ENCODE peak calls at places on chromosomes 1 and 21, in six cellular contexts. O, V, U, M, T and P are unnamed samples.

GRCh38 chr1:58939146-58939545 is 155.3 kb upstream of the JUN start:
- DNase-seq in O (no peak), V (no peak), U (no peak), M (no peak), T (no peak), P (no peak)

GRCh38 chr1:207763972-207764371 is 12.1 kb downstream of the CD46 start:
- DNase-seq in O (no peak), V (no peak), U (no peak), M (no peak), T (no peak), P (no peak)

GRCh38 chr1:109891930-109892329 is 18.7 kb upstream of the CSF1 start:
- DNase-seq in O (no peak), V (no peak), U (no peak), M (no peak), T (no peak), P (no peak)

GRCh38 chr1:109379422-109379821 is 18.3 kb downstream of the SORT1 start:
- DNase-seq in O (no peak), V (no peak), U (no peak), M (no peak), T (no peak), P (no peak)

GRCh38 chr1:180580237-180580636 is 21.5 kb downstream of the OVAAL start:
- DNase-seq in O (no peak), V (no peak), U (no peak), M (no peak), T (no peak), P (no peak)

GRCh38 chr1:58881471-58881994 is 97.7 kb upstream of the JUN start:
- DNase-seq in O (no peak), V (peak), U (peak), M (peak), T (no peak), P (no peak)

GRCh38 chr1:224582041-224582440 is 34.1 kb upstream of the CNIH3 start:
- DNase-seq in O (no peak), V (no peak), U (no peak), M (no peak), T (no peak), P (no peak)

GRCh38 chr1:169995993-169996392 is 78.5 kb downstream of the KIFAP3 start:
- DNase-seq in O (no peak), V (no peak), U (no peak), M (no peak), T (no peak), P (no peak)

GRCh38 chr21:14452842-14453241 is 69.9 kb upstream of the HSPA13 start:
- DNase-seq in O (no peak), V (no peak), U (no peak), M (no peak), T (no peak), P (no peak)

GRCh38 chr1:93328809-93329477 is 16.8 kb upstream of the DR1 start:
- DNase-seq in O (no peak), V (no peak), U (no peak), M (no peak), T (no peak), P (no peak)

GRCh38 chr1:56278052-56278451 is 301.3 kb downstream of the PLPP3 start:
- DNase-seq in O (no peak), V (no peak), U (no peak), M (no peak), T (no peak), P (no peak)

GRCh38 chr1:32981003-32981909 is 16.6 kb upstream of the RNF19B start:
- DNase-seq in O (peak), V (peak), U (no peak), M (peak), T (peak), P (peak)

GRCh38 chr1:172609528-172609927 is 49.4 kb upstream of the FASLG start:
- DNase-seq in O (no peak), V (no peak), U (no peak), M (no peak), T (peak), P (no peak)

GRCh38 chr1:91944087-91944486 is 5.1 kb upstream of the BRDT start:
- DNase-seq in O (no peak), V (no peak), U (no peak), M (no peak), T (peak), P (no peak)

GRCh38 chr1:109251277-109252166 is 2.2 kb downstream of the CELSR2 start:
- DNase-seq in O (no peak), V (no peak), U (no peak), M (no peak), T (no peak), P (no peak)

GRCh38 chr1:93346472-93346991 is 825 bp downstream of the DR1 start:
- DNase-seq in O (no peak), V (no peak), U (no peak), M (peak), T (peak), P (no peak)

GRCh38 chr1:37094302-37094701 is 60.0 kb upstream of the GRIK3 start:
- DNase-seq in O (no peak), V (no peak), U (no peak), M (no peak), T (no peak), P (no peak)

GRCh38 chr1:228691926-228692325 is 43.4 kb upstream of the RHOU start:
- DNase-seq in O (peak), V (peak), U (peak), M (peak), T (peak), P (no peak)

GRCh38 chr1:78333426-78334012 is 157.3 kb upstream of the PTGFR start:
- DNase-seq in O (peak), V (no peak), U (peak), M (no peak), T (peak), P (peak)

GRCh38 chr21:44893948-44894656 is 20.6 kb upstream of the PTTG1IP start:
- DNase-seq in O (no peak), V (no peak), U (no peak), M (no peak), T (no peak), P (no peak)

GRCh38 chr1:95381980-95382379 is 148.0 kb downstream of the RWDD3 start:
- DNase-seq in O (no peak), V (no peak), U (no peak), M (no peak), T (no peak), P (no peak)

GRCh38 chr1:173603056-173603591 is at the start of gene SLC9C2:
- DNase-seq in O (no peak), V (no peak), U (no peak), M (peak), T (no peak), P (peak)

GRCh38 chr1:24293392-24294227 is 25.5 kb upstream of the GRHL3 start:
- DNase-seq in O (no peak), V (no peak), U (no peak), M (no peak), T (no peak), P (no peak)

GRCh38 chr1:247496581-247497285 is 38.8 kb upstream of the OR2B11 start:
- DNase-seq in O (no peak), V (no peak), U (no peak), M (no peak), T (no peak), P (no peak)

GRCh38 chr1:75502776-75503175 is 108.1 kb downstream of the SLC44A5 start:
- DNase-seq in O (no peak), V (no peak), U (no peak), M (peak), T (no peak), P (no peak)
- H3K4me3 ChIP-seq in O (no peak), V (no peak), U (no peak), M (no peak), T (no peak), P (no peak)

GRCh38 chr1:2555634-2556276 is 416 bp upstream of the TNFRSF14 start:
- DNase-seq in O (no peak), V (no peak), U (no peak), M (no peak), T (no peak), P (peak)
- TF ChIP-seq REST in O (no peak), V (no peak), U (no peak), M (peak), T (no peak), P (peak)

DNA sequence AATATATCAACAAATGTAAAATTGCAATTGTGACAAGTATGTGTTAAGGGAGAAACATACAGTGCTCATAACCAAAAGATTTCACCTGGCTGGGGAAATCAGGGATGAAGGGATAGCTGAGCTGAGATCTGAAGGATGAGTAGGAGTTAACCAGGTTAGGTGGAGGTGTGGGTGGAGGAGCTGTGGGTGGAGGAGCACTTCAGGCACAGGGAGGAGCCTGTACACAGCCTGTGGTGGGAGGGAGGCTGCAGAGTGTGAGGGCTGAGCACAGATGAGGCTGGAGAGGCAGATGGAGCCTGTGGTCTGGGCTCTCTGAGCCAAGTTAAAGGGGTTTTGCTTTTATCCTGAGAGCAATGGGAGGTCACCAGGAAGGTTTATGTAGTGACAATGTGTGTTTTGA is 111.9 kb downstream of the XCL2 start:
- DNase-seq in O (no peak), V (no peak), U (no peak), M (no peak), T (no peak), P (no peak)
- H3K4me3 ChIP-seq in O (no peak), V (no peak), U (no peak), M (no peak), T (no peak), P (no peak)

DNA sequence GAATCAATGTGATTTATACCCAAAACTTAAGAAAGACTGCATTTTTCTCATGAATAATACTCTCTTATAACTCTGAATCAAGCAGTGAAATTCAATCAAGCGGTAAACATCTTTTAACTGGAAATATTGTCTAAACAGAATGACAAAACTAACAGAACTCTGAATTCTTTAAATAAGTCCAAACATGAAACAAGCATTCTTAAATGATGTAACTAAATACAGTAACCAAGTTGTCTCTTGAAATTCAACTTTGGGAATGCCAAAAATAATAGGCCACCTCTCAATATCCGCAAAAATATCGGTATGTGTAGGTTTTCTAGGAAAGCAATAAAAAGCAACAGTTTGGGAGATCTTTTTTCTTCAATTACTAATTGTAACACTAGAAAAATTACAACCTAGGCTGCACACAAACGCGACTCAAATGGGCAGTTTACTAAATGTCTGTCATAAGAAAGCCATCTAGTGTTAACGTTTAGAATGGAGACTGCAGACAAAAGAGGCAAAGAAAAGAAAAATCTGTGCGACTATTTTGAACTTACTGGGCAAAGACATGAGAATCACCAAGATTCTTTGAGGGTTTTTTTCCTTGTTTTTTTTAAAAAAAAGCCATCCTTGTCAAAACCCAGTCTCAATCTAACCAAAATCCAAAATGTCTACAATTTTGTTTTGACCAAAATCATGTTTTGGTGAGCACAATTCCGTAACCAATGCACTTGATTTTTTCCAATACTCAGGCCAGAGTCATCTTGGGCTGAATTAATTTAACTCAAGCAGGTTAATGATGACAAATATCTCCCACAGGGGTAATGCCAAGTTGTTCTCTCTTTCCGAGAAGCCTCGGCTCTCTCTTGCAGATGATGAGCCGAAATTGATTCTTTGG is 1.4 kb downstream of the SIPA1L2 start:
- DNase-seq in O (no peak), V (no peak), U (no peak), M (no peak), T (no peak), P (no peak)
- TF ChIP-seq REST in O (no peak), V (no peak), U (no peak), M (no peak), T (no peak), P (no peak)

GRCh38 chr1:81678779-81679178 is 122.0 kb upstream of the ADGRL2 start:
- DNase-seq in O (no peak), V (no peak), U (no peak), M (no peak), T (no peak), P (no peak)

GRCh38 chr1:81679972-81680371 is 120.8 kb upstream of the ADGRL2 start:
- DNase-seq in O (no peak), V (no peak), U (no peak), M (no peak), T (peak), P (no peak)

GRCh38 chr1:81682490-81682889 is 118.2 kb upstream of the ADGRL2 start:
- DNase-seq in O (no peak), V (no peak), U (no peak), M (no peak), T (peak), P (no peak)

GRCh38 chr1:81681104-81681503 is 119.6 kb upstream of the ADGRL2 start:
- DNase-seq in O (no peak), V (no peak), U (no peak), M (no peak), T (peak), P (no peak)

GRCh38 chr1:81681570-81681969 is 119.2 kb upstream of the ADGRL2 start:
- DNase-seq in O (no peak), V (no peak), U (no peak), M (no peak), T (peak), P (no peak)
- H3K4me3 ChIP-seq in O (no peak), V (no peak), U (no peak), M (no peak), T (no peak), P (no peak)

DNA sequence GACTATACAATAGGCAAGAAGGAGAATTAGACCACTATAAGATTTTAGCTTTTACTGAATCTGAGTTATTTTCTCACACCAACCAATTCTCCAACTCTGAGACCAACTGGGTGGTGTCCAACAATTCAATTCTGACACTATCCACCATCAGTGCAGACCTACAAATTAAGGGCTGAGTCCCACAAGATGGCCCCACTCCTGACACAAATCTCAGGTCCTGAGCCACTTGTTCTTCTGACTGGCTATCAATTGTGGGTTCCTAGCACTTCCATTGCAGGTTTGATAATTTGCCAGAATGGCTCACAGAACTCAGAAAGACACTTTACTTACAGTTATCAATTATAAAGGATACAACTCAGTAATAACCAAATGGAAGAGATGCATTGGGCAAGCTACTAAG is 6.7 kb downstream of the ERO1B start:
- DNase-seq in O (no peak), V (no peak), U (no peak), M (no peak), T (no peak), P (no peak)
- TF ChIP-seq REST in O (no peak), V (no peak), U (no peak), M (no peak), T (no peak), P (no peak)

GRCh38 chr1:156595016-156595415 is 3.4 kb downstream of the NAXE start:
- DNase-seq in O (no peak), V (no peak), U (no peak), M (no peak), T (no peak), P (no peak)

GRCh38 chr1:156598125-156598524 is 3.2 kb downstream of the GPATCH4 start:
- DNase-seq in O (no peak), V (no peak), U (no peak), M (no peak), T (no peak), P (no peak)

GRCh38 chr1:156594124-156594678 is 2.6 kb downstream of the NAXE start:
- DNase-seq in O (no peak), V (no peak), U (no peak), M (no peak), T (no peak), P (no peak)

GRCh38 chr1:156598731-156599432 is 2.4 kb downstream of the GPATCH4 start:
- DNase-seq in O (no peak), V (no peak), U (no peak), M (no peak), T (no peak), P (no peak)

GRCh38 chr1:156596426-156596825 is 4.8 kb downstream of the NAXE start:
- DNase-seq in O (no peak), V (no peak), U (no peak), M (no peak), T (no peak), P (no peak)
- H3K4me3 ChIP-seq in O (no peak), V (no peak), U (no peak), M (no peak), T (no peak), P (no peak)